ENCODE peak calls at places on chromosome 13, in seven cellular contexts. U is SHP77; P is fibroblast of the conjunctiva; J is GOT3; F is HFF-Myc; T is stimulated activated naive CD4-positive, alpha-beta T cell; Q is stimulated activated CD4-positive, alpha-beta T cell treated with anti-CD3 and anti-CD28 coated beads, Interleukin-1b, Interleukin-23, amount 100 ng/mL, for 1 hour. D is an unnamed sample.
A peak's percentile ranks its signal among the peaks of the same experiment; 100 is the strongest.

GRCh38 chr13:112983428-112984196 is 14.6 kb downstream of the MCF2L start:
- DNase-seq in U (peak; percentile 85), Q (no peak), T (no peak), F (no peak), P (no peak), J (no peak), D (no peak)

GRCh38 chr13:98454389-98454881 is 122.5 kb downstream of the STK24 start:
- DNase-seq in F (peak; percentile 62), P (peak; percentile 77), U (peak; percentile 8), Q (no peak), J (no peak), T (no peak), D (no peak)

GRCh38 chr13:75178436-75178835 is 303.5 kb downstream of the TBC1D4 start:
- DNase-seq in J (no peak), P (no peak), F (no peak), Q (no peak), T (no peak), U (no peak), D (no peak)

GRCh38 chr13:74771964-74772363 is 637.8 kb upstream of the KLF12 start:
- DNase-seq in U (no peak), J (no peak), P (peak; percentile 53), Q (no peak), T (no peak), F (no peak), D (no peak)

GRCh38 chr13:51520524-51520923 is 63.7 kb upstream of the WDFY2 start:
- DNase-seq in U (peak; percentile 25), Q (no peak), F (no peak), P (peak; percentile 27), T (no peak), J (peak; percentile 12), D (no peak)

GRCh38 chr13:99812611-99813010 is 159.0 kb downstream of the ZIC5 start:
- DNase-seq in U (no peak), Q (no peak), T (no peak), P (peak; percentile 9), F (no peak), J (no peak), D (no peak)

GRCh38 chr13:30034448-30034795 is 184.0 kb upstream of the UBL3 start:
- DNase-seq in P (no peak), J (no peak), U (no peak), T (no peak), F (no peak), Q (no peak), D (no peak)

GRCh38 chr13:109370486-109370885 is 415.9 kb downstream of the IRS2 start:
- DNase-seq in U (peak; percentile 12), P (no peak), Q (no peak), J (no peak), F (no peak), T (no peak), D (no peak)

GRCh38 chr13:37680137-37680536 is 81.6 kb upstream of the POSTN start:
- DNase-seq in T (no peak), Q (no peak), P (no peak), F (no peak), U (no peak), J (no peak), D (no peak)

GRCh38 chr13:27822873-27823311 is 30.6 kb downstream of the GSX1 start:
- DNase-seq in J (no peak), Q (no peak), U (no peak), F (no peak), P (no peak), T (no peak), D (no peak)

GRCh38 chr13:41352935-41353801 is 42.1 kb downstream of the NAA16 start:
- DNase-seq in J (no peak), Q (peak; percentile 12), F (no peak), T (peak; percentile 46), P (peak; percentile 38), U (no peak), D (no peak)

GRCh38 chr13:75579529-75579928 is 29.9 kb downstream of the UCHL3 start:
- DNase-seq in Q (no peak), J (no peak), T (no peak), U (no peak), P (no peak), F (no peak), D (no peak)

GRCh38 chr13:101654916-101655315 is 202.4 kb downstream of the ITGBL1 start:
- DNase-seq in T (no peak), P (no peak), F (no peak), J (no peak), Q (no peak), U (no peak), D (no peak)

GRCh38 chr13:63198076-63198475 is 1782.4 kb upstream of the PCDH20 start:
- DNase-seq in Q (no peak), P (no peak), J (no peak), F (no peak), U (peak; percentile 67), T (no peak), D (no peak)

GRCh38 chr13:112725346-112726017 is 35.6 kb downstream of the ATP11A start:
- DNase-seq in T (no peak), Q (no peak), U (peak; percentile 77), F (no peak), J (no peak), P (no peak), D (no peak)

GRCh38 chr13:27200413-27201066 is 28.9 kb upstream of the USP12 start:
- DNase-seq in P (no peak), T (no peak), J (no peak), F (no peak), U (no peak), Q (no peak), D (no peak)

GRCh38 chr13:51924756-51925544 is 63.2 kb downstream of the CCDC70 start:
- DNase-seq in J (no peak), F (no peak), T (no peak), P (no peak), Q (no peak), U (no peak), D (no peak)

GRCh38 chr13:20609145-20609544 is 42.2 kb downstream of the IFT88 start:
- DNase-seq in T (no peak), U (no peak), F (no peak), P (peak; percentile 13), Q (no peak), J (no peak), D (no peak)

GRCh38 chr13:79480954-79481684 is at the start of gene NDFIP2:
- DNase-seq in T (peak; percentile 77), J (peak; percentile 58), U (peak; percentile 82), F (peak; percentile 56), P (peak; percentile 55), Q (peak; percentile 82), D (peak; percentile 88)

GRCh38 chr13:99970761-99971575 is 599 bp downstream of the ZIC5 start:
- DNase-seq in J (no peak), T (no peak), U (no peak), Q (no peak), P (no peak), F (no peak), D (peak; percentile 51)

GRCh38 chr13:60001892-60002291 is 161.8 kb downstream of the DIAPH3 start:
- DNase-seq in Q (no peak), U (no peak), F (no peak), J (no peak), T (no peak), P (no peak), D (no peak)

GRCh38 chr13:74273591-74273990 is 139.4 kb upstream of the KLF12 start:
- DNase-seq in P (no peak), Q (no peak), J (no peak), U (no peak), T (no peak), F (no peak), D (no peak)

D was measured in anterior cingulate cortex.